ENCODE peak calls at places on chromosomes 4 and X, in nine cellular contexts. B, U, I, T, E, L, P, V and H are unnamed samples.
A peak's percentile ranks its signal among the peaks of the same experiment; 100 is the strongest.

GRCh38 chr4:126899382-126899801 is 733.4 kb upstream of the INTU start:
- DNase-seq in U (no peak), I (no peak), V (no peak), P (peak; percentile 58), L (no peak), T (peak; percentile 10), B (peak; percentile 81), E (no peak), H (peak; percentile 94)

GRCh38 chrX:9595131-9595530 is 130.3 kb downstream of the TBL1X start:
- DNase-seq in B (peak; percentile 35), P (no peak), U (no peak), E (no peak), V (no peak), L (no peak), T (no peak), I (no peak), H (peak; percentile 68)

GRCh38 chr4:56466910-56467283 is 520 bp upstream of the SRP72 start:
- DNase-seq in E (no peak), P (no peak), V (no peak), U (peak; percentile 6), B (no peak), T (no peak), L (no peak), I (no peak), H (no peak)

GRCh38 chr4:26830016-26830415 is 30.6 kb upstream of the STIM2 start:
- DNase-seq in B (no peak), V (no peak), U (no peak), E (no peak), L (no peak), T (no peak), I (no peak), P (no peak), H (no peak)

GRCh38 chr4:169664615-169665014 is 44.2 kb downstream of the CLCN3 start:
- DNase-seq in T (no peak), I (no peak), U (no peak), L (no peak), P (no peak), E (no peak), V (no peak), B (no peak), H (no peak)

GRCh38 chr4:2574863-2575262 is 38.4 kb downstream of the FAM193A start:
- DNase-seq in E (no peak), U (no peak), I (no peak), V (no peak), T (no peak), B (no peak), L (no peak), P (no peak), H (no peak)

GRCh38 chrX:44876076-44876475 is 3.1 kb downstream of the KDM6A start:
- DNase-seq in P (no peak), L (no peak), U (no peak), B (no peak), I (no peak), V (no peak), T (no peak), E (no peak), H (no peak)

GRCh38 chrX:149570668-149571067 is 16.6 kb downstream of the MAGEA9B start:
- DNase-seq in P (no peak), I (no peak), T (no peak), L (no peak), U (no peak), E (no peak), V (no peak), B (peak; percentile 41), H (peak; percentile 57)

GRCh38 chr4:110628321-110629213 is 5.7 kb upstream of the PITX2 start:
- DNase-seq in L (no peak), I (no peak), U (peak; percentile 68), E (no peak), P (no peak), B (no peak), T (no peak), V (no peak), H (no peak)

GRCh38 chr4:41934813-41935651 is at the start of gene TMEM33:
- DNase-seq in T (peak; percentile 81), V (peak; percentile 82), P (peak; percentile 88), I (peak; percentile 86), U (peak; percentile 85), B (peak; percentile 81), L (peak; percentile 90), E (peak; percentile 82), H (peak; percentile 85)

GRCh38 chrX:154986826-154987575 is 35.5 kb downstream of the F8 start:
- DNase-seq in L (no peak), U (no peak), T (no peak), E (no peak), I (no peak), B (peak; percentile 2), P (no peak), V (no peak), H (no peak)

GRCh38 chrX:53711446-53711845 is 24.9 kb upstream of the HUWE1 start:
- DNase-seq in I (no peak), E (no peak), P (no peak), B (no peak), L (no peak), T (no peak), V (no peak), U (no peak), H (no peak)

GRCh38 chr4:7193040-7193958 is 961 bp downstream of the SORCS2 start:
- DNase-seq in E (no peak), I (no peak), P (no peak), L (no peak), T (no peak), U (peak; percentile 73), B (no peak), V (no peak), H (no peak)

GRCh38 chr4:67581208-67581857 is 22.8 kb downstream of the STAP1 start:
- DNase-seq in T (no peak), L (no peak), U (no peak), V (no peak), I (no peak), P (no peak), B (no peak), E (no peak), H (no peak)

GRCh38 chr4:76447326-76447954 is 12.4 kb downstream of the SHROOM3 start:
- DNase-seq in L (no peak), E (no peak), U (no peak), P (no peak), V (no peak), T (no peak), I (no peak), B (no peak), H (peak; percentile 72)

GRCh38 chr4:71765349-71765748 is 18.5 kb downstream of the GC start:
- DNase-seq in I (no peak), E (no peak), L (no peak), B (peak; percentile 1), U (no peak), P (no peak), V (no peak), T (no peak), H (peak; percentile 70)

GRCh38 chr4:99276454-99276853 is 14.3 kb downstream of the ADH1A start:
- DNase-seq in I (no peak), P (no peak), T (no peak), L (no peak), E (no peak), B (no peak), V (no peak), U (no peak), H (no peak)

GRCh38 chr4:95255396-95256107 is 293.2 kb downstream of the UNC5C start:
- DNase-seq in I (no peak), E (no peak), B (peak; percentile 61), U (no peak), P (no peak), V (no peak), T (no peak), L (no peak), H (peak; percentile 49)

GRCh38 chrX:101191217-101191750 is 28.3 kb upstream of the DRP2 start:
- DNase-seq in L (peak; percentile 31), I (no peak), U (peak; percentile 77), V (peak; percentile 1), B (peak; percentile 3), E (peak; percentile 18), P (peak; percentile 14), T (peak; percentile 20), H (no peak)

GRCh38 chrX:3026074-3026588 is 15.1 kb upstream of the ARSF start:
- DNase-seq in B (no peak), V (peak; percentile 3), U (no peak), P (no peak), E (no peak), L (no peak), T (no peak), I (peak; percentile 38), H (no peak)

GRCh38 chr4:8727131-8727530 is 134.6 kb downstream of the CPZ start:
- DNase-seq in E (no peak), I (no peak), P (no peak), V (no peak), L (no peak), B (no peak), U (no peak), T (no peak), H (no peak)

GRCh38 chr4:74000301-74000700 is 1.8 kb upstream of the CXCL5 start:
- DNase-seq in V (no peak), B (no peak), P (no peak), T (no peak), L (no peak), E (no peak), U (no peak), I (no peak), H (no peak)
- H3K4me3 ChIP-seq in V (no peak overlapping the region), B (no peak overlapping the region), P (no peak overlapping the region), T (no peak overlapping the region), L (no peak overlapping the region), E (no peak overlapping the region), U (no peak overlapping the region), I (no peak overlapping the region), H (no peak overlapping the region)

GRCh38 chrX:40035726-40036125 is 62.0 kb downstream of the BCOR start:
- DNase-seq in T (no peak), I (no peak), V (no peak), B (no peak), P (no peak), L (no peak), E (no peak), U (no peak), H (no peak)
- TF ChIP-seq CTCF in T (no peak), I (no peak), V (no peak), B (no peak), P (no peak), L (no peak), E (no peak), U (no peak), H (no peak)

DNA sequence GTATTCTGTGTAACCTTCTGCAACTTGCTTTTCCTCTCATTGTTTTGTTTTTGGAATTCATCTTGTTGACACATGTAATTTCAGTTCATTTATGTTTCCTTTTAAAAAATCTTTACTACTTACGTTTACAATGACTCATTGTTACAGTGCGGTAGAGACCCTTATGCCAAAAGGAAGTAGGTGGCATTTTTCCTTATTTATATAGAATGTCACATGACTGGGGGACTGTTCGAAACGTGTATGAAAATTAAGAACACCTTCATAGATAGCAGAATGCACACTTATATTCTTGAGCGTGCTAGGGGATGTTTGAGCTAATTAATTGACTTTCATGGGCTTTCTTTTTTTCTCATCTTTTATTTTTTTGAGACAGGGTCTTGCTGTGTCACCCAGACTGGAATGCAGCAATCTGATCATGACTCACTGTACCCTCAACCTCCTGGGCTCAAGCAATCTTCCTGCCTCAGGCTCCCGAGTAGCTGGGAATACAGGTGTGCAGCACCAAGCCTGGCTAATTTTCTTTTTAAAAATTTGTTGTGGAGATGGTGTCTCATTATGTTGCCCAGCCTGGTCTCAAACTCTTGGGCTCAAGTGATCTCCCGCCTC is 7.3 kb downstream of the REPS2 start:
- DNase-seq in E (no peak), P (no peak), U (no peak), I (no peak), V (no peak), L (no peak), B (no peak), T (no peak), H (peak; percentile 19)
- H3K4me3 ChIP-seq in E (no peak overlapping the region), P (no peak overlapping the region), U (no peak overlapping the region), I (no peak overlapping the region), V (no peak overlapping the region), L (no peak overlapping the region), B (no peak overlapping the region), T (no peak overlapping the region), H (no peak overlapping the region)

GRCh38 chr4:931960-932712 is at the start of the genes GAK and TMEM175:
- DNase-seq in I (peak; percentile 98), V (peak; percentile 95), B (peak; percentile 94), L (peak; percentile 99), P (peak; percentile 96), T (peak; percentile 97), E (peak; percentile 94), U (peak; percentile 99), H (peak; percentile 96)
- TF ChIP-seq CTCF in I (no peak), V (no peak), B (no peak), L (no peak), P (no peak), T (no peak), E (no peak), U (no peak), H (no peak)